ENCODE peak calls at places on chromosomes 5 and 9, in four cellular contexts. R is NCI-H1092 treated with DMSO at 0.1 percent for 48 hours, I is posterior cingulate gyrus, U is suprapubic skin. J is an unnamed sample.
A peak's percentile ranks its signal among the peaks of the same experiment; 100 is the strongest.

GRCh38 chr9:21873540-21874221 is 71.2 kb downstream of the MTAP start:
- DNase-seq in R (no peak), I (no peak), U (no peak), J (no peak)

GRCh38 chr9:37454238-37454637 is 11.0 kb downstream of the ZBTB5 start:
- DNase-seq in R (no peak), I (no peak), U (no peak), J (no peak)

GRCh38 chr5:126452477-126452876 is 29.3 kb downstream of the GRAMD2B start:
- DNase-seq in R (no peak), I (no peak), U (no peak), J (no peak)

GRCh38 chr9:6566409-6567139 is 79.0 kb downstream of the GLDC start:
- DNase-seq in R (no peak), I (no peak), U (no peak), J (no peak)

GRCh38 chr9:110531776-110532175 is 47.8 kb downstream of the SVEP1 start:
- DNase-seq in R (peak; percentile 7), I (no peak), U (no peak), J (no peak)

GRCh38 chr5:181207960-181208253 is 2.9 kb upstream of the TRIM7 start:
- DNase-seq in R (no peak), I (no peak), U (no peak), J (no peak)

GRCh38 chr9:136171009-136171800 is 33.7 kb downstream of the LHX3 start:
- DNase-seq in R (peak; percentile 16), I (no peak), U (no peak), J (no peak)

GRCh38 chr9:94245651-94246050 is 13.4 kb upstream of the ZNF169 start:
- DNase-seq in R (no peak), I (no peak), U (no peak), J (no peak)

J was measured in GOT3.